ENCODE peak calls at places on chromosome 20, in seven cellular contexts. W, Q, Y, O, F, R and P are unnamed samples.

GRCh38 chr20:54711061-54711460 is 235.7 kb downstream of the DOK5 start:
- DNase-seq in W (no peak), Q (no peak), R (no peak), Y (no peak), F (no peak), O (no peak), P (no peak)

GRCh38 chr20:16712541-16712947 is 17.3 kb upstream of the SNRPB2 start:
- DNase-seq in O (no peak), W (no peak), R (no peak), Y (no peak), Q (no peak), F (no peak), P (no peak)

GRCh38 chr20:51438136-51438535 is 104.4 kb downstream of the NFATC2 start:
- DNase-seq in Y (no peak), R (no peak), Q (no peak), W (no peak), O (no peak), F (no peak), P (no peak)

GRCh38 chr20:16123623-16124022 is 449.6 kb downstream of the KIF16B start:
- DNase-seq in R (no peak), W (no peak), F (no peak), Q (no peak), O (no peak), Y (no peak), P (no peak)

GRCh38 chr20:58271596-58272460 is 37.7 kb upstream of the RAB22A start:
- DNase-seq in R (no peak), Q (no peak), Y (no peak), F (no peak), W (no peak), O (no peak), P (no peak)

GRCh38 chr20:34037121-34037520 is 43.4 kb downstream of the RALY start:
- DNase-seq in W (no peak), Y (peak; percentile 39), R (no peak), O (no peak), Q (no peak), F (no peak), P (no peak)

GRCh38 chr20:43590036-43590391 is 723 bp upstream of the IFT52 start:
- DNase-seq in W (no peak), O (no peak), Y (no peak), R (peak; percentile 34), Q (peak; percentile 47), F (peak; percentile 10), P (no peak)

GRCh38 chr20:45111799-45112471 is 3.0 kb downstream of the WFDC5 start:
- DNase-seq in W (no peak), Q (peak; percentile 83), F (no peak), O (no peak), R (no peak), Y (no peak), P (no peak)

GRCh38 chr20:20761302-20761701 is 48.9 kb upstream of the RALGAPA2 start:
- DNase-seq in Q (no peak), Y (no peak), R (no peak), O (no peak), F (no peak), W (no peak), P (no peak)

GRCh38 chr20:14477125-14477524 is 139.7 kb upstream of the FLRT3 start:
- DNase-seq in O (no peak), Q (no peak), R (no peak), Y (no peak), F (no peak), W (no peak), P (no peak)

GRCh38 chr20:32674362-32674789 is 635 bp upstream of the C20orf203 start:
- DNase-seq in F (no peak), R (peak; percentile 64), Q (peak; percentile 94), Y (peak; percentile 59), W (no peak), O (no peak), P (no peak)

GRCh38 chr20:7151666-7152065 is 384.2 kb downstream of the BMP2 start:
- DNase-seq in Y (no peak), O (no peak), F (no peak), Q (no peak), R (no peak), W (no peak), P (no peak)

GRCh38 chr20:46151936-46152335 is 33.8 kb downstream of the CD40 start:
- DNase-seq in Y (no peak), Q (peak; percentile 80), O (no peak), W (no peak), F (no peak), R (no peak), P (no peak)

GRCh38 chr20:40724566-40724965 is 35.5 kb upstream of the MAFB start:
- DNase-seq in Y (no peak), R (no peak), O (no peak), Q (no peak), W (no peak), F (no peak), P (no peak)

GRCh38 chr20:297925-298754 is 770 bp downstream of the ZCCHC3 start:
- DNase-seq in R (peak; percentile 35), Q (peak; percentile 51), F (peak; percentile 74), Y (peak; percentile 36), O (no peak), W (peak; percentile 84), P (no peak)

GRCh38 chr20:5104479-5104878 is 15.3 kb downstream of the PCNA start:
- DNase-seq in Q (no peak), O (no peak), F (no peak), W (no peak), R (no peak), Y (no peak), P (no peak)
- H3K36me3 ChIP-seq in Q (peaks cover 47% of the 10 kb centered on the region), O (peaks cover 20% of the 10 kb centered on the region), F (no peaks in the 10 kb centered on the region), W (peaks cover 2% of the 10 kb centered on the region), R (peaks cover 58% of the 10 kb centered on the region), Y (peaks cover 38% of the 10 kb centered on the region), P (peaks cover 11% of the 10 kb centered on the region)

GRCh38 chr20:38429301-38429700 is 5.8 kb downstream of the SNHG17 start:
- DNase-seq in R (no peak), W (no peak), O (no peak), Q (no peak), Y (no peak), F (no peak), P (no peak)

GRCh38 chr20:38430679-38431325 is 4.3 kb downstream of the SNHG17 start:
- DNase-seq in F (no peak), O (no peak), W (no peak), Y (no peak), Q (no peak), R (no peak), P (no peak)

GRCh38 chr20:38426498-38426897 is 8.6 kb downstream of the SNHG17 start:
- DNase-seq in Q (no peak), O (no peak), W (no peak), R (no peak), Y (no peak), F (no peak), P (no peak)

GRCh38 chr20:38427655-38428023 is 7.5 kb downstream of the SNHG17 start:
- DNase-seq in Y (no peak), Q (no peak), W (no peak), O (no peak), F (no peak), R (no peak), P (no peak)

GRCh38 chr20:38428800-38429199 is 6.3 kb downstream of the SNHG17 start:
- DNase-seq in R (no peak), O (no peak), Q (no peak), W (no peak), F (no peak), Y (no peak), P (no peak)
- H3K27ac ChIP-seq in R (no peak overlapping the region), O (no peak overlapping the region), Q (no peak overlapping the region), W (no peak overlapping the region), F (no peak overlapping the region), Y (no peak overlapping the region), P (no peak overlapping the region)

GRCh38 chr20:4038047-4038459 is 22.7 kb upstream of the RNF24 start:
- DNase-seq in W (peak; percentile 88), Y (peak; percentile 84), Q (peak; percentile 65), R (peak; percentile 30), O (no peak), F (peak; percentile 72), P (no peak)

GRCh38 chr20:4041748-4042411 is 26.5 kb upstream of the RNF24 start:
- DNase-seq in F (no peak), O (no peak), Y (no peak), W (peak; percentile 82), Q (no peak), R (no peak), P (no peak)

GRCh38 chr20:4040283-4041179 is 25.2 kb upstream of the RNF24 start:
- DNase-seq in O (no peak), R (no peak), Y (no peak), F (no peak), Q (no peak), W (no peak), P (no peak)

GRCh38 chr20:4036351-4036750 is 21.0 kb upstream of the RNF24 start:
- DNase-seq in Q (no peak), W (no peak), F (no peak), Y (no peak), R (no peak), O (no peak), P (no peak)

GRCh38 chr20:4038676-4039075 is 23.3 kb upstream of the RNF24 start:
- DNase-seq in R (no peak), Y (no peak), O (no peak), W (no peak), Q (no peak), F (no peak), P (no peak)
- H3K4me3 ChIP-seq in R (no peak overlapping the region), Y (peak overlapping the region; percentile 57), O (no peak overlapping the region), W (no peak overlapping the region), Q (no peak overlapping the region), F (no peak overlapping the region), P (no peak overlapping the region)

GRCh38 chr20:48962976-48963730 is 41.6 kb downstream of the ARFGEF2 start:
- DNase-seq in Q (no peak), W (no peak), R (no peak), O (no peak), F (no peak), Y (no peak), P (no peak)

GRCh38 chr20:48957053-48957481 is 35.6 kb downstream of the ARFGEF2 start:
- DNase-seq in Y (no peak), W (no peak), Q (no peak), F (no peak), R (no peak), O (no peak), P (no peak)

GRCh38 chr20:48958743-48959142 is 37.2 kb downstream of the ARFGEF2 start:
- DNase-seq in W (no peak), Q (no peak), Y (no peak), O (no peak), R (no peak), F (no peak), P (no peak)

GRCh38 chr20:48957521-48957920 is 36.0 kb downstream of the ARFGEF2 start:
- DNase-seq in R (no peak), Q (no peak), O (no peak), F (no peak), W (no peak), Y (no peak), P (no peak)

DNA sequence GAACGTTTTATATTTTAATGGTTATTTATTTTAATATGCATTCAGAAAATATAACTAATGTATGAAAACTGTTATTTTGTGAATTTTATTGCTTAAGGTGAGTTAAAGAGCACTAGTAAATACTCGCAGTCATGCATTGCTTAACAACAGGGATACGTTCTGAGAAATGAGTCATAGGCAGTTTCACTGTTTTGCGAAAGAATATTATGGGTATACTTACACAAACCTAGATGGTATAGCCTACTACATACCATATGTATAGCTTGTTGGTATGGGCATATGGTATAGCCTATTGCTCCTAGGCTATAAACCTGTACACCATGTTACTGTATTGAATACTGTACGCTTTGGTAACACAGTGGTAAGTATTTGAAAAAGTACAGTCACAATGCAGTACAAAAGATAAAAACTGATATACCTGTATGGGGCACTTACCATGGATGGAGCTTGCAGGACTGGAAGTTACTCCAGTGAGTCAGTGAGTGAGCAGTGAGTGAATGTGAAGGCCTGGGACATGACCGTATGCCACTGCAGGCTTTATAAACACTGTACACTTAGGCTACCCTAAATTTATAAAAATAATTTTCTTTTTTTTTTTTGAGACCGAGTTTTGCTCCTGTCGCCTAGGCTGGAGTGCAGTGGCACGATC is 38.5 kb downstream of the ARFGEF2 start:
- DNase-seq in Y (no peak), W (no peak), O (no peak), R (no peak), Q (no peak), F (no peak), P (no peak)
- H3K36me3 ChIP-seq in Y (peaks cover 15% of the 10 kb centered on the region), W (peaks cover 7% of the 10 kb centered on the region), O (peaks cover 15% of the 10 kb centered on the region), R (peaks cover 13% of the 10 kb centered on the region), Q (no peaks in the 10 kb centered on the region), F (no peaks in the 10 kb centered on the region), P (peaks cover 6% of the 10 kb centered on the region)